ENCODE peak calls at places on chromosomes 1 and 21, in five cellular contexts. S, J, G, L and Y are unnamed samples.

GRCh38 chr1:147748687-147749350 is 11.6 kb downstream of the GJA5 start:
- DNase-seq in S (peak; percentile 50), J (no peak), G (no peak), L (no peak), Y (no peak)

GRCh38 chr1:113507552-113508214 is 117.4 kb downstream of the MAGI3 start:
- DNase-seq in S (no peak), J (no peak), G (no peak), L (no peak), Y (no peak)

GRCh38 chr1:55885619-55886018 is 670.5 kb upstream of the USP24 start:
- DNase-seq in S (no peak), J (no peak), G (no peak), L (no peak), Y (no peak)

GRCh38 chr1:174398246-174398645 is 49.5 kb upstream of the GPR52 start:
- DNase-seq in S (no peak), J (peak; percentile 93), G (no peak), L (no peak), Y (no peak)

GRCh38 chr1:61560385-61560784 is 164.6 kb downstream of the TM2D1 start:
- DNase-seq in S (no peak), J (no peak), G (no peak), L (no peak), Y (no peak)

GRCh38 chr1:198725090-198725489 is 86.2 kb downstream of the PTPRC start:
- DNase-seq in S (peak; percentile 6), J (no peak), G (no peak), L (no peak), Y (no peak)

GRCh38 chr21:38327984-38328383 is 71.2 kb downstream of the KCNJ15 start:
- DNase-seq in S (no peak), J (peak; percentile 80), G (no peak), L (no peak), Y (no peak)

GRCh38 chr1:46193984-46194570 is 4.2 kb downstream of the POMGNT1 start:
- DNase-seq in S (no peak), J (no peak), G (no peak), L (peak; percentile 70), Y (no peak)

GRCh38 chr1:62311473-62311943 is 7.7 kb downstream of the KANK4 start:
- DNase-seq in S (no peak), J (peak; percentile 57), G (no peak), L (no peak), Y (no peak)

GRCh38 chr1:246567258-246568235 is 1.3 kb downstream of the CNST start:
- DNase-seq in S (peak; percentile 68), J (peak; percentile 89), G (no peak), L (no peak), Y (no peak)
- H3K4me1 ChIP-seq in S (peaks cover 31% of the 10 kb centered on the region), J (peaks cover 7% of the 10 kb centered on the region), G (no peaks in the 10 kb centered on the region), L (no peaks in the 10 kb centered on the region), Y (peaks cover 9% of the 10 kb centered on the region)

GRCh38 chr1:93960641-93961147 is 51.5 kb upstream of the GCLM start:
- DNase-seq in S (no peak), J (peak; percentile 72), G (no peak), L (no peak), Y (no peak)

GRCh38 chr1:93955765-93956164 is 46.5 kb upstream of the GCLM start:
- DNase-seq in S (no peak), J (no peak), G (no peak), L (no peak), Y (no peak)

GRCh38 chr1:93959413-93959812 is 50.2 kb upstream of the GCLM start:
- DNase-seq in S (no peak), J (no peak), G (no peak), L (no peak), Y (no peak)

GRCh38 chr1:93961443-93961842 is 52.2 kb upstream of the GCLM start:
- DNase-seq in S (no peak), J (no peak), G (no peak), L (no peak), Y (no peak)

GRCh38 chr1:93958351-93959101 is 49.3 kb upstream of the GCLM start:
- DNase-seq in S (no peak), J (no peak), G (no peak), L (no peak), Y (no peak)
- H3K27ac ChIP-seq in S (no peak overlapping the region), J (no peak overlapping the region), G (no peak overlapping the region), L (no peak overlapping the region), Y (no peak overlapping the region)

GRCh38 chr1:69139007-69139406 is 428.7 kb upstream of the LRRC7 start:
- DNase-seq in S (no peak), J (no peak), G (no peak), L (no peak), Y (no peak)

GRCh38 chr1:69138172-69138571 is 429.6 kb upstream of the LRRC7 start:
- DNase-seq in S (no peak), J (no peak), G (no peak), L (no peak), Y (no peak)
- H3K9me3 ChIP-seq in S (no peaks in the 10 kb centered on the region), J (no peaks in the 10 kb centered on the region), G (no peaks in the 10 kb centered on the region), L (no peaks in the 10 kb centered on the region), Y (no peaks in the 10 kb centered on the region)

GRCh38 chr1:64043328-64043727 is 160.1 kb upstream of the UBE2U start:
- DNase-seq in S (no peak), J (peak; percentile 41), G (no peak), L (no peak), Y (no peak)

GRCh38 chr1:64043976-64044375 is 159.4 kb upstream of the UBE2U start:
- DNase-seq in S (peak; percentile 76), J (peak; percentile 85), G (no peak), L (no peak), Y (no peak)

GRCh38 chr1:64042331-64043100 is 160.9 kb upstream of the UBE2U start:
- DNase-seq in S (peak; percentile 96), J (peak; percentile 97), G (no peak), L (no peak), Y (no peak)

GRCh38 chr1:64038965-64039926 is 164.2 kb upstream of the UBE2U start:
- DNase-seq in S (peak; percentile 99), J (peak; percentile 99), G (peak; percentile 31), L (no peak), Y (peak; percentile 73)

DNA sequence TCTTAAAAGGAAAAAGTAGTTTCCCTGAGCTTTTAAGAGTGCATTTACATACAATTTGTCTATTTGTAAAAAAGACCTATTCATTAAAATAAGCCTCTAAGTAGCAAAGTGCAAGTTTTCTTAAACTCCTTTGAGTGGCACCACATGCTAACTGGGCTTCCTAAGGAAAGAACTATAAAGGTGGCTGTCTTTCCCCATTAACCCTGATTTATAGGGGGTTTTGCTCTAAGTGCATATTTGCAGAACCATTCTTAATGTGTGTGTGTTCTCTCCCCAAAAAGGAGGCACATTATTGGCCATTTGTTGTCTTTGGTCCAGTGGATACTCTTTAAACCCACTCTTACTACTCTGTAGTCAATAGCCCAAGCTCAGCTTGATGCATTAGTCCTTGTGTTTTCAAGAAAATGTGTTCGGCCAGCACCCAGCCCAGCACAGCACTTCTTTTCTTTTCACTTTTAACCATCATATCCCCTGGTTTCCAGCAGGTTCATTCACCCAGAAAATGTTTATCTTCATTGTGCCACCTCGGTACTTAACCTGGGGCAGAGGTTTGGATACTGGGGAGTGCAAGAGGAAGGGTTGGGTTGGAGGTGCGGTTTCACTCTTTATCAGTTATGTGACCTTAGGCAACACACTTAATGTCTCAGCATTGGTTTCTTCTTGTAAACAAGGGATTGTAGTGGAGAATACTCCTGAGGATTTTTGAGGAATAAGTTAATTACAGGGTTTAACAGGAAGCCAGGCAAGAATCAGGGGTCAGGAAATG is 161.9 kb upstream of the UBE2U start:
- DNase-seq in S (no peak), J (no peak), G (no peak), L (no peak), Y (no peak)
- H3K4me1 ChIP-seq in S (peaks cover 63% of the 10 kb centered on the region), J (peaks cover 24% of the 10 kb centered on the region), G (peaks cover 16% of the 10 kb centered on the region), L (peaks cover 23% of the 10 kb centered on the region), Y (peaks cover 50% of the 10 kb centered on the region)

DNA sequence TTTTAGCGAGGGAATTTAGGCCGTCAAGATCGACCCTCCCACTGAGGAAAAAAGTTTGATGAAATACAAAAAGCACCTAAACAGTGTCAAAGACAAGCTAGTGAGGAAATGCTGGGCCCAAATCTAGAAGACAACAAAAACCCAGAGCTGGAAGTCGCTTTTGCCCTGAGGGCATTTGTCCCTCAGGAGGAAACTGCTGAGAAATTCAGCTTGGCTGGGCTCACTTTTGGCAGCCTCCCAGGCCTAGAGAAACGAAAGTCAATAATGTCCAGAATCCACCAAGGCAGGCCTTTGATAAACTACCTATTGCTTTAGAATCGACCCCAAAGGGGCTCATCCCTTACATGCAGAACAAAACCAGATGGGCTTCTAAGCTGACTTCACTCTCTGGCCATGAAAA is 38.9 kb downstream of the SYT2 start:
- DNase-seq in S (peak; percentile 48), J (no peak), G (no peak), L (no peak), Y (no peak)
- H3K27ac ChIP-seq in S (no peak overlapping the region), J (no peak overlapping the region), G (no peak overlapping the region), L (no peak overlapping the region), Y (no peak overlapping the region)